ENCODE peak calls at places on chromosomes 4 and X, in eight cellular contexts. D is breast epithelium; N is CD8-positive, alpha-beta T cell; B is left lung; I is SJSA1; T is IMR-90; C is stomach; F is endothelial cell of umbilical vein. H is an unnamed sample.
A peak's percentile ranks its signal among the peaks of the same experiment; 100 is the strongest.

GRCh38 chr4:26441110-26441509 is 49.2 kb downstream of the CCKAR start:
- DNase-seq in C (no peak), T (peak; percentile 73), N (no peak), F (no peak), B (no peak), D (no peak), I (no peak), H (no peak)

GRCh38 chr4:26342328-26343040 is 21.7 kb downstream of the RBPJ start:
- DNase-seq in I (no peak), D (no peak), B (no peak), N (no peak), C (no peak), T (peak; percentile 95), F (peak; percentile 35), H (peak; percentile 64)

GRCh38 chrX:17081535-17081934 is 135.1 kb downstream of the REPS2 start:
- DNase-seq in T (no peak), N (no peak), D (no peak), F (no peak), I (no peak), C (no peak), B (no peak), H (no peak)

GRCh38 chr4:103934178-103934789 is 214.5 kb upstream of the TACR3 start:
- DNase-seq in B (no peak), N (no peak), I (no peak), C (no peak), T (peak; percentile 28), F (peak; percentile 43), D (no peak), H (peak; percentile 71)

GRCh38 chrX:14351889-14352288 is 177.4 kb upstream of the GLRA2 start:
- DNase-seq in T (no peak), F (no peak), I (no peak), D (no peak), N (no peak), C (no peak), B (no peak), H (peak; percentile 13)

GRCh38 chr4:120432451-120432850 is 365.8 kb upstream of the MAD2L1 start:
- DNase-seq in T (no peak), I (no peak), F (no peak), B (no peak), N (no peak), D (no peak), C (no peak), H (no peak)

GRCh38 chr4:70705856-70706461 is 15.8 kb upstream of the RUFY3 start:
- DNase-seq in N (no peak), D (no peak), I (no peak), B (no peak), C (no peak), T (peak; percentile 54), F (peak; percentile 67), H (no peak)

GRCh38 chr4:83625807-83626206 is 89.9 kb downstream of the GPAT3 start:
- DNase-seq in D (no peak), T (no peak), C (no peak), F (no peak), B (no peak), N (no peak), I (no peak), H (no peak)

GRCh38 chr4:148270600-148270999 is 171.6 kb downstream of the NR3C2 start:
- DNase-seq in D (no peak), F (peak; percentile 44), B (no peak), N (no peak), I (no peak), T (no peak), C (no peak), H (no peak)

GRCh38 chrX:119391279-119391678 is 7.9 kb upstream of the SLC25A43 start:
- DNase-seq in B (no peak), D (no peak), F (peak; percentile 34), C (peak; percentile 29), N (no peak), T (peak; percentile 25), I (no peak), H (peak; percentile 18)

GRCh38 chr4:23932935-23933334 is 43.1 kb upstream of the PPARGC1A start:
- DNase-seq in D (no peak), C (no peak), I (no peak), T (peak; percentile 8), B (no peak), N (no peak), F (no peak), H (no peak)

GRCh38 chr4:82776925-82777542 is 21.6 kb downstream of the SCD5 start:
- DNase-seq in D (no peak), I (no peak), F (no peak), B (no peak), T (peak; percentile 89), C (no peak), N (no peak), H (no peak)

GRCh38 chrX:40282901-40283674 is 185.3 kb upstream of the BCOR start:
- DNase-seq in D (no peak), I (no peak), C (no peak), T (peak; percentile 6), N (no peak), F (no peak), B (no peak), H (no peak)

GRCh38 chr4:47933798-47934197 is 19.4 kb upstream of the NFXL1 start:
- DNase-seq in N (no peak), C (no peak), T (peak; percentile 60), F (peak; percentile 45), B (no peak), I (no peak), D (no peak), H (peak; percentile 59)

GRCh38 chr4:14906805-14907204 is 95.5 kb upstream of the CPEB2 start:
- DNase-seq in C (no peak), T (no peak), D (no peak), N (no peak), B (no peak), I (no peak), F (no peak), H (no peak)

GRCh38 chr4:54400188-54400587 is 171.1 kb downstream of the PDGFRA start:
- DNase-seq in B (no peak), C (no peak), T (no peak), N (no peak), I (no peak), D (no peak), F (no peak), H (no peak)

GRCh38 chr4:186132577-186133277 is 28.2 kb downstream of the FAM149A start:
- DNase-seq in F (peak; percentile 36), I (no peak), D (no peak), B (no peak), C (no peak), T (peak; percentile 22), N (no peak), H (peak; percentile 2)

GRCh38 chr4:44740201-44740600 is 13.8 kb upstream of the GNPDA2 start:
- DNase-seq in N (no peak), B (no peak), T (no peak), D (no peak), I (no peak), C (no peak), F (no peak), H (no peak)

GRCh38 chrX:144586756-144587155 is 660.5 kb upstream of the SPANXN1 start:
- DNase-seq in D (no peak), B (no peak), I (no peak), C (no peak), F (no peak), T (no peak), N (no peak), H (peak; percentile 62)

DNA sequence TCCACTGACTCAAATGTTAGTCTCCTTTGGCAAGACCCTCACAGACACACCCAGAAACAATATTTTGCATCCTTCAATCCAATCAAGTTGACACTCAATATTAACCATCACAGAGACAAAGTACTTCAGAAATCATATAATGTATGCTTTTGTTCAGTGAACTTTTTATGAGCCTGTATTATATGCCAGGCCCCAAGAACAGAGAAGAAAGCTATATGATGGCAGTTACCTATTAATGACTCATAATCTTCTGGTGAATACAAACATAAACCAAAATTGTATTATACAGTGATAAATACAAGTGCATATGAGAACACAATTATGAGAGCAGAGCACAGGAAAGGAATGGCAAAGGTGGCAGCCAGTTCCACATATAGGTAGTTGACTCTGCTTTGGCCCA is 852.0 kb upstream of the EPHA5 start:
- DNase-seq in F (no peak), T (no peak), B (no peak), N (no peak), I (no peak), D (no peak), C (no peak), H (no peak)
- H3K4me1 ChIP-seq in F (no peaks in the 10 kb centered on the region), T (no peaks in the 10 kb centered on the region), B (no peaks in the 10 kb centered on the region), N (no peaks in the 10 kb centered on the region), I (no peaks in the 10 kb centered on the region), D (no peaks in the 10 kb centered on the region), C (no peaks in the 10 kb centered on the region), H (no peaks in the 10 kb centered on the region)

DNA sequence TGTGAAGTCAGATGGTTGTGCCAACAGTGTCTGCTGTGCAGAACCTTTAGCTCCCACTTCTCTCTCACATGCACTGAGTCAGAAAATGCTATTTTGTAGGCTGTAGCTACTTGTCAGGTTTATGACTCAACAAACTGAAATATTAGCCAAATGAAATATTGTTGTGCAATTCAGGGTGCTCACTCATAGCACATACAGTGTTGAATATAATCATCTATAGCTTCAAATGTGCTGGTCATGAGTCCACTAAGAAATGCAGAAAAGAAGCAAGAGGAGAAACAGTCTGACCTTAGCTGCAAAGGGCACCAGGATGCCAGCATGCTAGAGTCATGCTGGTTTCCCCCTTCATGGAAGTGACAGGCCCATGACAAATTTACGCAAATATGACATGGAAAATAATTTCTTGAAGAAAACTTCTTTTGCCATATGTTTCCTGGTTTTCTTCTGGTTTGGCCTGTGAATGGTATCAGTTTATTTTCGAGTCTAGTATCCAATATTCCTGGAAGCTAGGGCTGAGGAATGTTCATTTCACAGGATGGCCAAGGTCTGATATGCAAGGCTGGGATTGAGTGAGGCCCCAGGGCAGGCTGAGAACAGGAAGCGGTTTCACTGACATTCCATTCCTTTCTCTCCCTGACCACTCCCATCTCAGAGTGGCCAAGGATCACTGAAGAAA is 10.3 kb upstream of the CXCL2 start:
- DNase-seq in N (no peak), D (no peak), I (peak; percentile 90), T (peak; percentile 97), C (no peak), F (peak; percentile 93), B (peak; percentile 49), H (peak; percentile 86)
- H3K4me1 ChIP-seq in N (no peaks in the 10 kb centered on the region), D (peaks cover 4% of the 10 kb centered on the region), I (peaks cover 52% of the 10 kb centered on the region), T (peaks cover 10% of the 10 kb centered on the region), C (peaks cover 14% of the 10 kb centered on the region), F (peaks cover 44% of the 10 kb centered on the region), B (peaks cover 42% of the 10 kb centered on the region), H (peaks cover 27% of the 10 kb centered on the region)

DNA sequence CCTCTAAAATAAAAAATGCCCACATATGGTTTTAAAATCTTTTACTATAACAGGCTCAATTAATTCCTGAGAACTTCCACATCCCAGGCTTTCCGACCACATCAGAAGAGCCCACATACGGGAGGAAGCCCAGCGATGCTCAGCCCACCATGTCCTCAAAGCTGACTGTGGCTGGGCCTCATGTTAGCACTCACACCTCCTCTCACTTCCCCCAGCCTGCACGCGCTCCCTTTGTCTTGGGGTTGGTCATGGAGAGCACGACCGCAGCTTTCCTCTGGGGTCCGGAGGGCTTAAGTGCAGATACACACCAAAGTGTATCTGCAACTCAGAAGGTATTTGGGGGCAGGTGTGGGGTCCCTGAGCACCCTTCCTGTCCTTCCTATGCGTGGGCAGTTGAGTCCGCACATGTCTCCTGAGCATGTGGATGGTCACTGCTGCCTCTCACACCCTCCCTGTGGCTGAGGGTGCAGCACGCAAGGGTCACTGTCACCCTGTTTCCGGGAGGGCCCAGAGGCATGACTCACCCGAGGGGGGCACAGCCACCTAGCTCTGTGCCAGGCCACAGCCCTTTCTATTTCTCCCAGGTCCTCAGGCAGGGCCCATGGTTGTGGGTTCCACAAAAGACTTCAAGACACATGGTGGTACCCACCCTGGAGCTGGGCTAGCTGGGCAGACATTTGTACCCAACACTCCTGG is 21.2 kb downstream of the WDR1 start:
- DNase-seq in N (no peak), T (no peak), D (no peak), I (no peak), B (peak; percentile 59), F (no peak), C (no peak), H (no peak)
- H3K4me1 ChIP-seq in N (peaks cover 87% of the 10 kb centered on the region), T (peaks cover 60% of the 10 kb centered on the region), D (peaks cover 12% of the 10 kb centered on the region), I (peaks cover 32% of the 10 kb centered on the region), B (peaks cover 78% of the 10 kb centered on the region), F (peaks cover 84% of the 10 kb centered on the region), C (peaks cover 93% of the 10 kb centered on the region), H (no peaks in the 10 kb centered on the region)

GRCh38 chrX:103215037-103215767 is at the start of gene BEX4:
- DNase-seq in N (peak; percentile 86), F (peak; percentile 64), D (peak; percentile 85), T (peak; percentile 41), B (peak; percentile 92), C (peak; percentile 84), I (peak; percentile 43), H (peak; percentile 76)
- H3K4me1 ChIP-seq in N (peaks cover 8% of the 10 kb centered on the region), F (peaks cover 5% of the 10 kb centered on the region), D (no peaks in the 10 kb centered on the region), T (no peaks in the 10 kb centered on the region), B (no peaks in the 10 kb centered on the region), C (no peaks in the 10 kb centered on the region), I (no peaks in the 10 kb centered on the region), H (no peaks in the 10 kb centered on the region)